ENCODE peak calls at places on chromosomes 4 and X, in eight cellular contexts. T is OCI-LY7, W is neural progenitor cell, P is upper lobe of right lung, S is mesenchymal stem cell, F is cardiac muscle cell, A is aorta, N is breast epithelium. E is an unnamed sample.

GRCh38 chrX:13200398-13200797 is 119.5 kb downstream of the ATXN3L start:
- DNase-seq in N (no peak), T (no peak), S (peak; percentile 3), F (no peak), A (no peak), W (no peak), P (no peak), E (no peak)

GRCh38 chr4:102438396-102438795 is 62.8 kb upstream of the NFKB1 start:
- DNase-seq in F (no peak), W (no peak), S (peak; percentile 62), P (no peak), N (no peak), T (no peak), A (no peak), E (no peak)

GRCh38 chr4:152460488-152460887 is 75.4 kb downstream of the FBXW7 start:
- DNase-seq in P (no peak), S (peak; percentile 90), N (no peak), A (no peak), T (peak; percentile 29), W (no peak), F (peak; percentile 92), E (peak; percentile 79)

GRCh38 chr4:1952719-1953118 is 56.1 kb downstream of the NELFA start:
- DNase-seq in F (no peak), N (no peak), W (no peak), A (no peak), T (no peak), S (no peak), P (no peak), E (no peak)

GRCh38 chr4:37763831-37764230 is 62.7 kb upstream of the PGM2 start:
- DNase-seq in P (no peak), W (no peak), T (no peak), F (no peak), A (no peak), S (peak; percentile 27), N (no peak), E (no peak)

GRCh38 chr4:1234811-1235292 is 14.1 kb downstream of the CTBP1 start:
- DNase-seq in A (peak; percentile 70), W (no peak), F (no peak), P (peak; percentile 50), T (no peak), N (no peak), S (no peak), E (no peak)

GRCh38 chr4:52592287-52592686 is 66.8 kb downstream of the USP46 start:
- DNase-seq in N (no peak), P (no peak), T (no peak), A (no peak), S (peak; percentile 12), F (no peak), W (no peak), E (no peak)

GRCh38 chrX:36957425-36958328 is 50.5 kb upstream of the FAM47C start:
- DNase-seq in N (no peak), W (peak; percentile 85), F (peak; percentile 2), A (peak; percentile 70), S (no peak), T (no peak), P (peak; percentile 79), E (peak; percentile 39)

GRCh38 chr4:1410491-1411325 is 4.5 kb upstream of the NKX1-1 start:
- DNase-seq in W (peak; percentile 97), N (peak; percentile 11), P (peak; percentile 71), A (peak; percentile 85), F (peak; percentile 58), T (peak; percentile 38), S (peak; percentile 46), E (peak; percentile 76)

GRCh38 chr4:55819634-55820033 is at the start of gene EXOC1L:
- DNase-seq in F (peak; percentile 52), A (no peak), W (peak; percentile 82), P (no peak), N (no peak), T (no peak), S (peak; percentile 41), E (peak; percentile 18)

GRCh38 chrX:13808865-13809264 is 8.0 kb downstream of the GPM6B start:
- DNase-seq in S (no peak), A (no peak), T (no peak), F (no peak), W (no peak), N (no peak), P (no peak), E (no peak)

GRCh38 chr4:84498203-84499026 is 677 bp downstream of the NKX6-1 start:
- DNase-seq in S (peak; percentile 43), T (no peak), F (peak; percentile 35), N (no peak), P (peak; percentile 70), W (peak; percentile 70), A (peak; percentile 87), E (peak; percentile 50)

GRCh38 chr4:112145820-112146813 is 863 bp downstream of the FAM241A start:
- DNase-seq in S (peak; percentile 64), F (peak; percentile 54), W (peak; percentile 77), A (peak; percentile 84), T (peak; percentile 61), N (peak; percentile 39), P (peak; percentile 78), E (peak; percentile 55)

GRCh38 chr4:107747748-107748486 is 27.9 kb upstream of the PAPSS1 start:
- DNase-seq in P (no peak), S (no peak), F (no peak), T (no peak), A (no peak), N (peak; percentile 21), W (no peak), E (no peak)

GRCh38 chr4:161629694-161630441 is 533.9 kb downstream of the FSTL5 start:
- DNase-seq in N (no peak), T (no peak), W (no peak), F (no peak), A (no peak), S (peak; percentile 74), P (no peak), E (peak; percentile 47)

GRCh38 chr4:100147684-100148083 is 42.6 kb downstream of the DDIT4L start:
- DNase-seq in F (no peak), A (no peak), P (no peak), S (no peak), N (no peak), T (no peak), W (no peak), E (no peak)

DNA sequence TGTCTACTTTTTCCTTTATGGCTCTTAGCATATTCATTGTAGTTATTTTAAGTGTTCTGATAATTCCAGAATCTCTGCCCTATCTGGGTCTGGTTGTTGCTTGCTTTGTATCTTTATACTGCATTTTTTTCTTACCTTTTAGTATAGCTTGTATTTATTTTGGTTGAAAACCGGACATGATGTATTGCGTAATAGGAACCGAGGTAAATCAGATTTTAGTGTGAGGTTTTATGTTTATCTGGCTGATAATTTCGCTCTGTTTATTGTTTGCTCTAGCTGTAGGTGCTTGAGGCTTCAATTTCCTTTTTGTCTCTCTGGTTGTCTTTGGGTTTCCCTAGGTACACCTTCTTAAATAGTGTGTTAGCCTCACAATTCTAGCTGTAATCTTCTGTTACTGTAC is 263.8 kb upstream of the LCORL start:
- DNase-seq in P (no peak), A (no peak), F (no peak), S (no peak), W (no peak), N (no peak), T (no peak), E (no peak)
- H3K9me3 ChIP-seq in P (no peaks in the 10 kb centered on the region), A (peaks cover 1% of the 10 kb centered on the region), F (no peaks in the 10 kb centered on the region), S (peaks cover 6% of the 10 kb centered on the region), W (no peaks in the 10 kb centered on the region), N (no peaks in the 10 kb centered on the region), T (no peaks in the 10 kb centered on the region), E (no peaks in the 10 kb centered on the region)

DNA sequence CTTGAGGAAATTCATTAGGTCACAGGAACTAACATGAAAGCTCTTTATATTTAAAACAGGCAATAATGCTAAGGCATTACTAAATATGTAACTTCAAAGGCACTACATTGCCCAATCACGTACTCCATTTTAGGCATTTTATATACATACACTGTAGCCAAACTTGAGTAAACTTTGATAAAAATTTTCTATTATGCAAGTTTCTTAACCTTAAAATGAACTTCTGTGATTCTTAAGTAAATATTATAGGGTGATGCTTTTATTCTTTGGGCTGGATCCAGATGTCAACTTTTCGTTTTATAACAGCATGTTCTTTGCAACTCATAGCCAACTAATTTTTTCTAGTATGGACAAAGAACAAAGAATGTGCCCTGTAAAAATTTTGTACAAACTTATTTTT is 28.3 kb upstream of the MAP9 start:
- DNase-seq in F (peak; percentile 76), N (no peak), T (no peak), A (no peak), S (no peak), P (no peak), W (no peak), E (no peak)
- H3K9me3 ChIP-seq in F (no peaks in the 10 kb centered on the region), N (no peaks in the 10 kb centered on the region), T (no peaks in the 10 kb centered on the region), A (no peaks in the 10 kb centered on the region), S (no peaks in the 10 kb centered on the region), P (no peaks in the 10 kb centered on the region), W (no peaks in the 10 kb centered on the region), E (no peaks in the 10 kb centered on the region)

DNA sequence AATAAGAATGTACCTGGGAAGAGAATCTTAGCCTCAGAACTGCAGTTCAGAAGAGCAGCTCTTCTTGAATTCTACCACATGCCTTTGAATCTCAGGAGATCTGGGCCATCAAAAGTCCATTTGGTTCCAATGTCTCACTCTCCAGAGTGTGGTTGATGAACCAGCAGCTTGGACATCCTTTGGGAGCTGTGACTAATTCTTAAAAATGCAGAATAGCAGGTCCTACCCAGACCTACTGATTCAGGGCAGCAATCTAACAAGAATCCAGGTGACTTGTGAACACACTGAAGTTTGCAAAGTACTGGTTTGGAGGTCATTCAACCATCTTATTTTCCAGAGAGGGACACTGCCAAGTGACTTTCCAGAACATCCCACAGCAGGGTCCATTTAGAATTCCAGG is 244.7 kb downstream of the PACRGL start:
- DNase-seq in F (no peak), S (no peak), W (no peak), T (no peak), N (no peak), A (no peak), P (no peak), E (no peak)
- H3K9me3 ChIP-seq in F (no peaks in the 10 kb centered on the region), S (no peaks in the 10 kb centered on the region), W (no peaks in the 10 kb centered on the region), T (no peaks in the 10 kb centered on the region), N (no peaks in the 10 kb centered on the region), A (peaks cover 1% of the 10 kb centered on the region), P (no peaks in the 10 kb centered on the region), E (no peaks in the 10 kb centered on the region)

GRCh38 chrX:69062493-69062892 is 102.8 kb downstream of the PJA1 start:
- DNase-seq in P (no peak), A (peak; percentile 12), F (no peak), S (no peak), T (no peak), N (peak; percentile 4), W (no peak), E (no peak)

GRCh38 chrX:69065451-69065850 is 99.8 kb downstream of the PJA1 start:
- DNase-seq in P (no peak), S (peak; percentile 53), W (no peak), F (peak; percentile 26), A (peak; percentile 39), N (peak; percentile 11), T (no peak), E (no peak)

GRCh38 chrX:69066021-69066757 is 99.1 kb downstream of the PJA1 start:
- DNase-seq in T (no peak), A (peak; percentile 50), P (no peak), N (no peak), S (no peak), W (no peak), F (no peak), E (no peak)

GRCh38 chrX:69060631-69061408 is 104.4 kb downstream of the PJA1 start:
- DNase-seq in A (no peak), P (no peak), F (peak; percentile 63), T (no peak), S (peak; percentile 31), W (peak; percentile 37), N (peak; percentile 23), E (no peak)

GRCh38 chrX:69063486-69063885 is 101.8 kb downstream of the PJA1 start:
- DNase-seq in T (no peak), A (peak; percentile 11), P (no peak), N (peak; percentile 10), W (no peak), S (no peak), F (no peak), E (no peak)
- H3K9me3 ChIP-seq in T (no peaks in the 10 kb centered on the region), A (no peaks in the 10 kb centered on the region), P (no peaks in the 10 kb centered on the region), N (peaks cover 12% of the 10 kb centered on the region), W (no peaks in the 10 kb centered on the region), S (peaks cover 14% of the 10 kb centered on the region), F (no peaks in the 10 kb centered on the region), E (no peaks in the 10 kb centered on the region)